ENCODE peak calls at places on chromosomes 6 and 20, in eight cellular contexts. A is mucosa of descending colon, R is GM13977, N is epithelial cell of esophagus, I is fibroblast of mammary gland, C is astrocyte, Z is RWPE1, O is fibroblast of lung. G is an unnamed sample.

GRCh38 chr6:78835817-78836216 is 31.5 kb upstream of the IRAK1BP1 start:
- DNase-seq in A (no peak), R (no peak), N (peak), I (peak), C (no peak), Z (peak), O (no peak), G (no peak)

GRCh38 chr20:31758521-31758920 is 19.4 kb downstream of the TPX2 start:
- DNase-seq in A (no peak), R (no peak), N (no peak), I (no peak), C (no peak), Z (no peak), O (no peak), G (no peak)

GRCh38 chr6:110067837-110068591 is 89.9 kb downstream of the GPR6 start:
- DNase-seq in A (no peak), R (no peak), N (no peak), I (no peak), C (peak), Z (no peak), O (peak), G (no peak)

GRCh38 chr6:158770948-158771347 is 48.2 kb downstream of the EZR start:
- DNase-seq in A (no peak), R (no peak), N (no peak), I (no peak), C (no peak), Z (no peak), O (peak), G (no peak)

GRCh38 chr6:139369068-139369467 is 5.4 kb downstream of the CITED2 start:
- DNase-seq in A (no peak), R (no peak), N (no peak), I (no peak), C (peak), Z (no peak), O (peak), G (peak)

GRCh38 chr6:142702501-142703460 is 242.2 kb downstream of the HIVEP2 start:
- DNase-seq in A (peak), R (peak), N (peak), I (no peak), C (no peak), Z (no peak), O (no peak), G (no peak)

GRCh38 chr6:17494177-17494576 is 100.8 kb downstream of the CAP2 start:
- DNase-seq in A (no peak), R (no peak), N (no peak), I (no peak), C (no peak), Z (no peak), O (peak), G (no peak)

GRCh38 chr6:35052694-35053565 is 88.2 kb downstream of the TCP11 start:
- DNase-seq in A (no peak), R (no peak), N (no peak), I (peak), C (no peak), Z (no peak), O (peak), G (no peak)

GRCh38 chr20:53581444-53582311 is 12.0 kb downstream of the ZNF217 start:
- DNase-seq in A (no peak), R (no peak), N (no peak), I (no peak), C (no peak), Z (no peak), O (no peak), G (no peak)

GRCh38 chr6:66913657-66914056 is 1206.6 kb upstream of the EYS start:
- DNase-seq in A (no peak), R (no peak), N (no peak), I (no peak), C (no peak), Z (no peak), O (no peak), G (no peak)

GRCh38 chr20:63058696-63059335 is 52.1 kb upstream of the BHLHE23 start:
- DNase-seq in A (peak), R (no peak), N (no peak), I (no peak), C (no peak), Z (no peak), O (no peak), G (no peak)

GRCh38 chr6:149318581-149319286 is 1.2 kb downstream of the TAB2 start:
- DNase-seq in A (no peak), R (no peak), N (no peak), I (no peak), C (no peak), Z (no peak), O (peak), G (no peak)

GRCh38 chr6:140538926-140539325 is 1164.5 kb upstream of the CITED2 start:
- DNase-seq in A (no peak), R (no peak), N (peak), I (peak), C (peak), Z (no peak), O (peak), G (peak)

GRCh38 chr20:52060794-52061714 is 130.5 kb downstream of the ZFP64 start:
- DNase-seq in A (no peak), R (no peak), N (peak), I (peak), C (no peak), Z (peak), O (no peak), G (peak)

GRCh38 chr20:25299801-25300200 is 51.9 kb downstream of the PYGB start:
- DNase-seq in A (no peak), R (no peak), N (peak), I (peak), C (peak), Z (peak), O (peak), G (peak)

GRCh38 chr20:19692685-19693119 is 65.4 kb upstream of the RIN2 start:
- DNase-seq in A (no peak), R (peak), N (peak), I (peak), C (peak), Z (peak), O (peak), G (no peak)

GRCh38 chr20:36585410-36586125 is 12.2 kb downstream of the TGIF2 start:
- DNase-seq in A (no peak), R (no peak), N (peak), I (peak), C (no peak), Z (peak), O (peak), G (peak)

GRCh38 chr20:50848341-50848808 is 53.5 kb downstream of the BCAS4 start:
- DNase-seq in A (no peak), R (no peak), N (peak), I (peak), C (no peak), Z (peak), O (no peak), G (no peak)

GRCh38 chr20:44074252-44075151 is 112.5 kb downstream of the JPH2 start:
- DNase-seq in A (no peak), R (no peak), N (peak), I (peak), C (peak), Z (no peak), O (peak), G (peak)

GRCh38 chr6:29631209-29631810 is 1.7 kb downstream of the GABBR1 start:
- DNase-seq in A (no peak), R (no peak), N (peak), I (no peak), C (peak), Z (no peak), O (peak), G (no peak)

GRCh38 chr6:151417477-151417876 is 26.1 kb upstream of the ZBTB2 start:
- DNase-seq in A (no peak), R (no peak), N (no peak), I (no peak), C (no peak), Z (no peak), O (no peak), G (no peak)

GRCh38 chr6:134177753-134178229 is 125.4 kb upstream of the SLC2A12 start:
- DNase-seq in A (no peak), R (no peak), N (peak), I (peak), C (peak), Z (no peak), O (peak), G (peak)

GRCh38 chr6:38603492-38603891 is 36.2 kb downstream of the BTBD9 start:
- DNase-seq in A (no peak), R (no peak), N (no peak), I (no peak), C (no peak), Z (no peak), O (no peak), G (no peak)

GRCh38 chr6:157339432-157339831 is 16.1 kb upstream of the TMEM242 start:
- DNase-seq in A (no peak), R (no peak), N (no peak), I (no peak), C (no peak), Z (no peak), O (no peak), G (no peak)
- TF ChIP-seq CTCF in A (no peak), R (peak), N (no peak), I (no peak), C (no peak), Z (no peak), O (no peak), G (peak)

DNA sequence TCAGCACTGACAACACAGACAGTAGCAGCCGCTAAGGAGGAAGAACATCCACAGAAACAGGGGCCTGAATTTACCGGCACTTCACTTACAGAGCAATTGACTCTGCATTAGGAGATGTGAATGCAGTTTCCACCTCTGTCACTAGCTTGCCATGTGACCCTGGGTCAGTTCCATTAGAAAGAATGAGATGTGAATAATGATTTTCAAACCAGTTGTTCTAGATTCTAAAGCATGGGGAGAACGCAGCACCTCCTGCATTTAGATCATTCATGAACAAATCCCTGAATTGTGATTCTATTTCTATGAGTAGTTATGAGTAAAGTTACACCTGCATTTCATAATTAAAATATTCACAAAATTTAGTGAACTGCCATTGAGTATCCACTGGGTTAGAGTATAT is 197.3 kb upstream of the EXOC2 start:
- DNase-seq in A (no peak), R (no peak), N (no peak), I (no peak), C (no peak), Z (no peak), O (no peak), G (no peak)
- TF ChIP-seq CTCF in A (no peak), R (no peak), N (no peak), I (no peak), C (no peak), Z (no peak), O (no peak), G (no peak)

GRCh38 chr6:131163886-131164285 is 28.6 kb downstream of the AKAP7 start:
- DNase-seq in A (no peak), R (no peak), N (no peak), I (no peak), C (peak), Z (no peak), O (peak), G (no peak)

GRCh38 chr6:131164506-131164905 is 29.2 kb downstream of the AKAP7 start:
- DNase-seq in A (no peak), R (no peak), N (no peak), I (no peak), C (no peak), Z (no peak), O (peak), G (peak)

GRCh38 chr6:131172237-131172636 is 37.0 kb downstream of the AKAP7 start:
- DNase-seq in A (no peak), R (no peak), N (peak), I (peak), C (peak), Z (no peak), O (peak), G (peak)

GRCh38 chr6:131169613-131170012 is 34.3 kb downstream of the AKAP7 start:
- DNase-seq in A (no peak), R (no peak), N (no peak), I (no peak), C (no peak), Z (no peak), O (no peak), G (no peak)

DNA sequence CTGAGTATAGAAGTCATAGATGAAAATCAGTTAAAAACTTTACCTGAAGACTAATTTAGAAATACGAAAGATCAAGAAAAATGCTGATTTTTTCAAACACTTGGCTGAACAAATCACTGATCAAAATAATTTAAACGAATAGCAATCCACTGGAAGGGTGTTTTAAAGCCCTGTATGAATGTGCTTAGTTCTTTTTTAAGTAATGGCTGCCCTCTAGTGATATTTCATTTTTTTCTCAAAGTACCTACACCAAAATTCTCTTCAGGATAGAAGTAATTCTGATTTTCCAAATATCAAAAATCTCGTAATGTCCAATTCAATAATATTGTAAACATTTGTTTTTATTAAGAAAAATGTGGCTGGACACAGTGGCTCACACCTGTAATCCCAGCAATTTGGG is 32.5 kb downstream of the AKAP7 start:
- DNase-seq in A (no peak), R (no peak), N (no peak), I (no peak), C (no peak), Z (no peak), O (no peak), G (no peak)
- TF ChIP-seq CTCF in A (no peak), R (peak), N (no peak), I (no peak), C (peak), Z (no peak), O (no peak), G (peak)

DNA sequence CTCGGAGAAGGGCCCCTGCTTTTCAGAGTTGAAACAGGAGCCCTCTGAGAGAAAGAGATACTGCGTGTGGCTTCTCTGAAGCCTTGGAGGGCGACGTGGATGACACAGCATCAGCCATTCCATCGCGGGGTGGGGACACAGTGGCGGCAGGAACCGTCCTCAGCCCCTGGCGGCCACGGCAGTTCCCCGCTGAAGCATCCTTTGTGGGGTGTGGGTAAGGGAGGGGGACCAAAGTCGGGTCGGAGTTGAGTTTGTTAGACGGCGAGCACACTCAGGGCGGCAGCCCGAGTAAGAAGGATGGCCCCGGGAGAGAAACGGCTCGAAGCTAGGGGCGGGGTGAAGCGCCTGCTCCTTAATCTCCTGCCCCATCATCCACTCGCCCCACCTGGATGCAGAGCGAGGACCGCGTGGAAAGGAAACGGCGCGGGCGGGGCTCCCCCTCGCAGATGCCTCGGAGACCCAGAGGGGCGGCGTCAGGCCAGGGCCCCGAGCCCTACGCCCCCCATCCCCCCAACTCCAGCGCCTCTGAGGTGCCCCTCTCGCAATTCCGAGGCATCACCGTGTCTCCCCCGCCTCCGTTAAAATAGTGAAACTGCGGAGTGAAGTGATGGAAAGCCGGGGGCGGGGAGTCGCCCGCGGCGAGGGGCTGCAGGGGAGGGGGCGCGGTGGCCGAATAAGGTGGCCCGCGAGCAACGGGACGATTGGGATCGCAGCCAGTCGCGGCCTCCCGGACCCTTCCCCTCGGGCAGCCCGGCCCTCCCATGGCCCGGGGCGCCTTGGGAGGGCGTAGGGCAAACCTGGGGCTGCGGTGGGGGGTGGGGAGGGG is 796 bp upstream of the RREB1 start:
- DNase-seq in A (peak), R (peak), N (peak), I (no peak), C (no peak), Z (peak), O (no peak), G (peak)
- TF ChIP-seq CTCF in A (no peak), R (peak), N (peak), I (peak), C (peak), Z (no peak), O (no peak), G (peak)

GRCh38 chr6:47752801-47753200 is 29.0 kb upstream of the OPN5 start:
- DNase-seq in A (no peak), R (no peak), N (no peak), I (no peak), C (peak), Z (no peak), O (peak), G (no peak)
- TF ChIP-seq CTCF in A (no peak), R (no peak), N (no peak), I (no peak), C (no peak), Z (no peak), O (no peak), G (no peak)

GRCh38 chr6:13331516-13332348 is 3.4 kb upstream of the TBC1D7 start:
- DNase-seq in A (no peak), R (peak), N (peak), I (peak), C (no peak), Z (no peak), O (peak), G (peak)
- TF ChIP-seq CTCF in A (peak), R (peak), N (peak), I (peak), C (peak), Z (peak), O (peak), G (peak)

GRCh38 chr20:35340436-35340835 is 48.2 kb upstream of the FAM83C start:
- DNase-seq in A (no peak), R (no peak), N (no peak), I (no peak), C (no peak), Z (no peak), O (no peak), G (no peak)
- TF ChIP-seq CTCF in A (no peak), R (no peak), N (no peak), I (no peak), C (no peak), Z (no peak), O (no peak), G (no peak)

G was measured in HFFc6.